ENCODE peak calls at places on chromosomes 3 and 15, in seven cellular contexts. A is mesendoderm, X is H9, L is H1, J is IMR-90, N is mesenchymal stem cell, Z is neuronal stem cell. P is an unnamed sample.
A peak's percentile ranks its signal among the peaks of the same experiment; 100 is the strongest.

GRCh38 chr3:154195620-154196366 is 74.6 kb downstream of the ARHGEF26 start:
- DNase-seq in A (peak; percentile 59), X (no peak), L (no peak), J (peak; percentile 6), N (no peak), Z (no peak), P (no peak)

GRCh38 chr15:40263036-40263754 is 19.7 kb downstream of the ANKRD63 start:
- DNase-seq in A (no peak), X (no peak), L (no peak), J (peak; percentile 83), N (peak; percentile 74), Z (no peak), P (no peak)

GRCh38 chr3:29346828-29347227 is 66.0 kb downstream of the RBMS3 start:
- DNase-seq in A (peak; percentile 82), X (no peak), L (no peak), J (peak; percentile 59), N (peak; percentile 55), Z (no peak), P (no peak)

GRCh38 chr15:63288778-63289378 is 11.5 kb downstream of the APH1B start:
- DNase-seq in A (peak; percentile 53), X (no peak), L (no peak), J (peak; percentile 69), N (peak; percentile 69), Z (no peak), P (peak; percentile 73)

GRCh38 chr3:149703474-149703873 is 45.6 kb upstream of the WWTR1 start:
- DNase-seq in A (no peak), X (no peak), L (no peak), J (peak; percentile 49), N (peak; percentile 51), Z (no peak), P (no peak)

GRCh38 chr3:24069045-24069444 is 124.0 kb downstream of the NR1D2 start:
- DNase-seq in A (peak; percentile 9), X (no peak), L (no peak), J (no peak), N (peak; percentile 17), Z (no peak), P (peak; percentile 10)

GRCh38 chr3:350978-351377 is 154.4 kb downstream of the CHL1 start:
- DNase-seq in A (no peak), X (no peak), L (no peak), J (no peak), N (no peak), Z (no peak), P (no peak)

GRCh38 chr3:141814375-141814774 is 51.2 kb downstream of the GRK7 start:
- DNase-seq in A (no peak), X (no peak), L (no peak), J (no peak), N (no peak), Z (no peak), P (no peak)

GRCh38 chr3:115651089-115651488 is 27.8 kb downstream of the GAP43 start:
- DNase-seq in A (no peak), X (no peak), L (no peak), J (no peak), N (no peak), Z (no peak), P (no peak)

GRCh38 chr15:87661952-87662351 is 594.6 kb downstream of the NTRK3 start:
- DNase-seq in A (no peak), X (no peak), L (no peak), J (no peak), N (no peak), Z (no peak), P (no peak)

GRCh38 chr3:99925584-99925983 is 107.9 kb downstream of the CMSS1 start:
- DNase-seq in A (no peak), X (no peak), L (no peak), J (peak; percentile 89), N (peak; percentile 77), Z (no peak), P (no peak)

GRCh38 chr15:57626713-57627440 is 35.2 kb downstream of the MYZAP start:
- DNase-seq in A (no peak), X (no peak), L (no peak), J (no peak), N (no peak), Z (no peak), P (no peak)

GRCh38 chr3:51938780-51939425 is 2.8 kb downstream of the RRP9 start:
- DNase-seq in A (no peak), X (no peak), L (no peak), J (no peak), N (no peak), Z (no peak), P (no peak)

GRCh38 chr15:62110000-62110851 is 43.4 kb downstream of the C2CD4A start:
- DNase-seq in A (no peak), X (no peak), L (no peak), J (peak; percentile 62), N (peak; percentile 56), Z (no peak), P (no peak)

GRCh38 chr3:48186993-48187578 is 1.1 kb downstream of the CDC25A start:
- DNase-seq in A (peak; percentile 23), X (no peak), L (no peak), J (peak; percentile 25), N (peak; percentile 44), Z (no peak), P (no peak)

GRCh38 chr15:79942656-79943481 is 28.1 kb downstream of the BCL2A1 start:
- DNase-seq in A (no peak), X (no peak), L (no peak), J (peak; percentile 76), N (peak; percentile 66), Z (no peak), P (peak; percentile 47)

GRCh38 chr3:155416500-155417118 is 123.1 kb upstream of the STRIT1 start:
- DNase-seq in A (no peak), X (no peak), L (no peak), J (peak; percentile 46), N (peak; percentile 40), Z (no peak), P (peak; percentile 75)

GRCh38 chr15:63655683-63656372 is 58.6 kb downstream of the FBXL22 start:
- DNase-seq in A (no peak), X (no peak), L (no peak), J (no peak), N (no peak), Z (no peak), P (no peak)

GRCh38 chr3:181176610-181177009 is 187.1 kb upstream of the DNAJC19 start:
- DNase-seq in A (peak; percentile 52), X (peak; percentile 32), L (no peak), J (peak; percentile 0), N (peak; percentile 30), Z (peak; percentile 26), P (peak; percentile 4)

GRCh38 chr3:105518806-105519418 is 152.2 kb downstream of the ALCAM start:
- DNase-seq in A (peak; percentile 67), X (no peak), L (no peak), J (peak; percentile 73), N (peak; percentile 68), Z (peak; percentile 48), P (peak; percentile 28)

GRCh38 chr3:52831500-52832301 is 1.2 kb upstream of the ITIH4 start:
- DNase-seq in A (no peak), X (no peak), L (no peak), J (peak; percentile 76), N (peak; percentile 90), Z (no peak), P (no peak)

GRCh38 chr3:159828542-159828943 is 160.1 kb upstream of the IL12A start:
- DNase-seq in A (peak; percentile 40), X (no peak), L (no peak), J (peak; percentile 68), N (peak; percentile 69), Z (no peak), P (no peak)

GRCh38 chr3:104879919-104880318 is 486.8 kb upstream of the ALCAM start:
- DNase-seq in A (no peak), X (no peak), L (no peak), J (peak; percentile 79), N (no peak), Z (no peak), P (no peak)

GRCh38 chr15:70474682-70475438 is 288.5 kb downstream of the UACA start:
- DNase-seq in A (no peak), X (no peak), L (no peak), J (peak; percentile 96), N (peak; percentile 68), Z (no peak), P (peak; percentile 25)

GRCh38 chr3:168616901-168617300 is 521.2 kb upstream of the GOLIM4 start:
- DNase-seq in A (no peak), X (no peak), L (no peak), J (no peak), N (no peak), Z (no peak), P (no peak)

GRCh38 chr3:168618827-168619226 is 523.1 kb upstream of the GOLIM4 start:
- DNase-seq in A (peak; percentile 29), X (no peak), L (no peak), J (no peak), N (no peak), Z (no peak), P (no peak)

GRCh38 chr3:168620854-168621253 is 525.1 kb upstream of the GOLIM4 start:
- DNase-seq in A (peak; percentile 70), X (peak; percentile 71), L (peak; percentile 21), J (no peak), N (peak; percentile 31), Z (peak; percentile 57), P (peak; percentile 52)

GRCh38 chr3:168615489-168616020 is 519.8 kb upstream of the GOLIM4 start:
- DNase-seq in A (no peak), X (no peak), L (no peak), J (no peak), N (no peak), Z (no peak), P (no peak)
- H2BK5ac ChIP-seq in A (no peak overlapping the region), X (no peak overlapping the region), L (no peak overlapping the region), J (no peak overlapping the region), N (no peak overlapping the region), Z (no peak overlapping the region), P (no peak overlapping the region)

DNA sequence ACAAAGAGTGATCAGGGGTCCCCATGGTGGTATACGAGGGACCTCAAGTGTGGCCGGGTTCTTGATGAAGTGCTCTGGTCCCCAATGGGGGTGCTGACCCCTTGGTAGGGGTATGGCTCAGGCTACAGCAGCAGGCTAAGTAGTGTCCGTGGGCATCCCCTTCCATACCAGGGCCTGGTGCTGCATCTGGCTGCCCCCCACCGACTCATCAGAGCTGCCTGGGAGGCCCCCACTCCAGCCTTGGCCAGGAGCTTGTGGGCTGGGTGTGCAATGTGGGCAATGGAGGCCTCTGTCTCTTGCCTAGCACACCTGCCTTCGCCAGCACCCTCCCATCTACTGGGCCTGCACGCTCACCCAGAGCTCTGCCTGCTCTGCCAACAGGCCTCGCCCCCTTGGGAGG is 59.0 kb upstream of the SEC13 start:
- DNase-seq in A (no peak), X (no peak), L (no peak), J (no peak), N (no peak), Z (no peak), P (no peak)
- H2BK5ac ChIP-seq in A (no peak overlapping the region), X (no peak overlapping the region), L (no peak overlapping the region), J (no peak overlapping the region), N (no peak overlapping the region), Z (no peak overlapping the region), P (no peak overlapping the region)

GRCh38 chr3:192851821-192852352 is 65.8 kb downstream of the MB21D2 start:
- DNase-seq in A (no peak), X (no peak), L (no peak), J (peak; percentile 42), N (peak; percentile 75), Z (no peak), P (peak; percentile 49)
- H2BK5ac ChIP-seq in A (no peak overlapping the region), X (no peak overlapping the region), L (no peak overlapping the region), J (peak overlapping the region; percentile 3), N (no peak overlapping the region), Z (no peak overlapping the region), P (no peak overlapping the region)

DNA sequence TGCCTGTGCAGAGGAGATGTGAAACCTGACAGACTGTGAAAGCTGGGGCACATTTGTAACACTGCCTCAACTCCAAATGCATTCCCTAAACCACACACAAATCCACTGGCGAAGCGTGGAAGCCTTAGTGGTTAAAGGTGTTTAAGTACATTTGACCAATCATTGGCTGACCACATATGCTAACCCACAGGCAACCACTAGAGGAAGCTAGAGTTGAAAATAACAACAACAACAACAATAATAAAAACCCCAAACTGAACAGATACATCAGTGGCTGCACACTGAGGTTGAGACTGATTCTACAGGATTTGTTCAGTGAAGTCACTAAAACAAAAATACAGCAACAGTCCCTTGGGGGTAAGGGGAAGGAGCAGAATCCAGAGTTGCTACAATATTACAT is 129.7 kb downstream of the TJP1 start:
- DNase-seq in A (peak; percentile 30), X (no peak), L (no peak), J (no peak), N (no peak), Z (no peak), P (no peak)
- H2BK5ac ChIP-seq in A (no peak overlapping the region), X (no peak overlapping the region), L (no peak overlapping the region), J (no peak overlapping the region), N (no peak overlapping the region), Z (no peak overlapping the region), P (no peak overlapping the region)